ENCODE peak calls at places on chromosome 9, in four cellular contexts. W is left lung, F is IMR-90, I is Calu3. U is an unnamed sample.

GRCh38 chr9:136441191-136441680 is 1.6 kb upstream of the INPP5E start:
- DNase-seq in I (no peak), F (peak), W (no peak), U (no peak)

GRCh38 chr9:125522328-125522725 is 184.7 kb downstream of the MAPKAP1 start:
- DNase-seq in I (no peak), W (peak), F (peak), U (no peak)

GRCh38 chr9:135478858-135479468 is 619 bp upstream of the PPP1R26 start:
- DNase-seq in W (peak), F (no peak), I (peak), U (no peak)

GRCh38 chr9:78567693-78568092 is 270.8 kb downstream of the PSAT1 start:
- DNase-seq in W (no peak), F (no peak), I (no peak), U (no peak)

GRCh38 chr9:97556036-97556720 is 54.7 kb downstream of the TMOD1 start:
- DNase-seq in I (no peak), F (no peak), W (no peak), U (no peak)

GRCh38 chr9:98375138-98375726 is 119.8 kb upstream of the TBC1D2 start:
- DNase-seq in F (peak), I (no peak), W (no peak), U (no peak)

GRCh38 chr9:79384506-79384905 is 187.3 kb upstream of the TLE4 start:
- DNase-seq in W (no peak), I (no peak), F (no peak), U (no peak)

GRCh38 chr9:35909687-35910612 is 660 bp downstream of the SPAAR start:
- DNase-seq in W (no peak), F (no peak), I (no peak), U (no peak)

GRCh38 chr9:87375397-87376073 is 122.1 kb upstream of the DAPK1 start:
- DNase-seq in W (no peak), I (peak), F (no peak), U (no peak)

GRCh38 chr9:98607787-98608186 is 100.9 kb downstream of the GABBR2 start:
- DNase-seq in I (no peak), W (no peak), F (peak), U (no peak)

GRCh38 chr9:133714606-133715294 is 23.4 kb downstream of the SARDH start:
- DNase-seq in I (no peak), F (peak), W (peak), U (peak)

GRCh38 chr9:4985376-4986266 is 549 bp downstream of the JAK2 start:
- DNase-seq in W (peak), F (peak), I (peak), U (peak)

GRCh38 chr9:70389642-70390266 is 24.7 kb downstream of the KLF9 start:
- DNase-seq in W (no peak), F (peak), I (no peak), U (no peak)

GRCh38 chr9:112793213-112793810 is 42.8 kb downstream of the SNX30 start:
- DNase-seq in F (peak), W (peak), I (peak), U (no peak)
- TF ChIP-seq CTCF in F (peak), W (peak), I (peak), U (no peak)

GRCh38 chr9:96068511-96068910 is 193.0 kb downstream of the ERCC6L2 start:
- DNase-seq in F (no peak), I (no peak), W (no peak), U (no peak)

GRCh38 chr9:96067004-96067403 is 191.5 kb downstream of the ERCC6L2 start:
- DNase-seq in W (no peak), F (no peak), I (no peak), U (no peak)

GRCh38 chr9:96067551-96068076 is 192.1 kb downstream of the ERCC6L2 start:
- DNase-seq in I (no peak), F (no peak), W (no peak), U (no peak)

GRCh38 chr9:96071245-96072124 is 196.0 kb downstream of the ERCC6L2 start:
- DNase-seq in I (peak), W (no peak), F (peak), U (no peak)

GRCh38 chr9:96069821-96070220 is 194.3 kb downstream of the ERCC6L2 start:
- DNase-seq in W (no peak), I (no peak), F (no peak), U (no peak)
- TF ChIP-seq CTCF in W (no peak), I (no peak), F (no peak), U (no peak)

GRCh38 chr9:19409406-19410194 is 791 bp downstream of the ACER2 start:
- DNase-seq in I (peak), W (peak), F (no peak), U (no peak)
- TF ChIP-seq CTCF in I (no peak), W (no peak), F (no peak), U (no peak)

DNA sequence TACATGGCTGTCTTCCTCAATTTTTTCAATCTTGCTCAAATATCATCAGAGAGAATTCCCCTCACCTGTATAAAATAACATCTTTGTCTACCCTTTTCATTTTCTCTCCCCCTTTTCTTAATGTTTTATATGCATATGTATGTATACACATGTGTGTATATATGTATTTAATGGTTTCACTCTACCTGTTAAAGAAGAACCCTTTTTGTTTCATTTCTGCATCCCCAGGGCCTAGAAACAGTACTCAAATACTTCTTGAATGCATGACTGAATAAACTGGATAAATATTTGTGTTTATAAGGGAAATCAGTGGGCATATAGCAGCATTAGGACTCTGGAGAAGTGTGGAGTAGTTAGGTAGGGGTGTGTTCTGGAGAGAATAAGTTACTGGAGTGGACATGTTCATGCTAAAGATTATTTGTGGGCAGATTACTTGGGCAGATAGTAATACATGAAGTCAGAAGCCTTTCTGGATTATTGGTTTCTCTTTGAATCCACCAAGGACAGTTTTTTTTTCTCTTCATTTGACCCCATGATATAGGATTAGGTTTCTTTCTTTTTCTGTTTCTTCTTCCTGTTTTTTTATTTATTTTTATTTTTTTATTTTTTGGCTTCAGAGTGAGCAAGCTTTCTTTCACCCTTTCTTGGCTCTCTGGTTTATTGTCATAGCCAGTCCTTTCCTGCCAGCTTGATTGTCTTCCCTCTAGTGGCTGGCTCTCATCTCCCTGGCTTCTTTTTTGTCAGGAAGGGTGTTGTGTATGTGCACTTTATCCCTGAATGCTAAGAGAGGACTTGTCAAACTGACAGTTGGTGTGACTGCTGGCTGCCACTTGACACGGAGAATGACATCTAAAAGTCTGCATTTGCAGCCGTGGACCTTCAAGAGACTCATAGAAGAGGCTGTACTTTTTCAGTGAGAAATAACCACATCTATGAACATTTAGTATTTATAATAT is 89.3 kb downstream of the ZCCHC7 start:
- DNase-seq in I (no peak), W (no peak), F (no peak), U (no peak)
- TF ChIP-seq CTCF in I (no peak), W (no peak), F (no peak), U (no peak)

GRCh38 chr9:88722753-88723152 is 187.8 kb downstream of the NXNL2 start:
- DNase-seq in W (no peak), F (peak), I (no peak), U (no peak)
- TF ChIP-seq CTCF in W (no peak), F (peak), I (no peak), U (no peak)

DNA sequence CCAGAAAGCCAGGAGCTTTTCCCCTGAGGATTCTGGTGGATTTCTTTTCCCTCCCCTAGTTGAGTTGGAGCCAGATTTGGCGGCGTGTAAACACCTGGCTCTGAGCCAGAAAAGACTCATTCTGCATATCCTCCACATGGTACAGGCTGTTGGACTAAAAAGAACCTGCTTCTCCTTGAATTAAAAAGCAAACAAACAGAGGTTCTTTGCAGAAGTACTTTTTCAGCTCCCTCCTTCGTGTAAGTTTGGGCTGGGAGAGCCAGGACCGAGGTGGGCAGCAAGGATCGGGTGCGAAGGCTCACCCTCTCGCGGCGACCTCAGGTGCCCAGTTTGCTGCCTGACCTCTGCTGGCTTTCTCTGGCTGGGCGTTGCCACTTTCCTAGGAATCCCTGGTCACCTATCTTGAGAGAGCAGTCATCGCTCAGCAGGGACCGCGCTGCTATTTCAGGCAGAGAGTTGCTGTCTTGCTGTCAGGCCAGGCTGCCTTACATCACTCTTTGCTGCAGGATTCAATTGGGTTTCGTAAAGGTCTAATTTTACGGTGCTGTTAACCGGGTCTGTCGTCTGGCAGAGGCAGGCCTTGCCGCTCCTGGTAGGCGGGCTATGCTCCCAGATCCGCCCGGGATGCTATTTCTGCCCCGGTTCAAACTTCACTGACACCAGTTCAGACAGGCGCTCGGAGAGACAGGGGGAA is 3.2 kb downstream of the PAPPA start:
- DNase-seq in F (peak), I (no peak), W (peak), U (peak)
- TF ChIP-seq CTCF in F (no peak), I (no peak), W (no peak), U (no peak)

GRCh38 chr9:8859416-8859815 is 1059.8 kb upstream of the DMAC1 start:
- DNase-seq in I (no peak), F (no peak), W (no peak), U (no peak)

GRCh38 chr9:8855046-8855445 is 1055.5 kb upstream of the DMAC1 start:
- DNase-seq in F (no peak), I (no peak), W (no peak), U (no peak)

GRCh38 chr9:8858250-8859161 is 1058.9 kb upstream of the DMAC1 start:
- DNase-seq in F (no peak), I (no peak), W (no peak), U (no peak)

GRCh38 chr9:8856686-8857329 is 1057.2 kb upstream of the DMAC1 start:
- DNase-seq in F (no peak), I (no peak), W (no peak), U (no peak)

GRCh38 chr9:8857330-8858249 is 1058.0 kb upstream of the DMAC1 start:
- DNase-seq in I (peak), W (peak), F (no peak), U (no peak)
- TF ChIP-seq CTCF in I (no peak), W (no peak), F (no peak), U (no peak)

GRCh38 chr9:17535176-17535575 is 43.7 kb upstream of the SH3GL2 start:
- DNase-seq in W (no peak), I (no peak), F (no peak), U (no peak)

GRCh38 chr9:17536027-17536426 is 42.8 kb upstream of the SH3GL2 start:
- DNase-seq in W (no peak), F (no peak), I (no peak), U (no peak)

GRCh38 chr9:17528859-17529258 is 50.0 kb upstream of the SH3GL2 start:
- DNase-seq in I (no peak), W (no peak), F (peak), U (no peak)

GRCh38 chr9:17532461-17532860 is 46.4 kb upstream of the SH3GL2 start:
- DNase-seq in F (no peak), I (no peak), W (no peak), U (no peak)

GRCh38 chr9:17531642-17532254 is 47.1 kb upstream of the SH3GL2 start:
- DNase-seq in F (peak), W (no peak), I (peak), U (no peak)
- TF ChIP-seq CTCF in F (peak), W (peak), I (peak), U (no peak)

U was measured in suprapubic skin.